ENCODE peak calls at places on chromosomes 6 and 20, in five cellular contexts. One of them, this sample, is unnamed. For H3K27me3 and H3K36me3, the result is how much of the 10 kb centered on the place peaks cover.

GRCh38 chr20:23024701-23025100 is 10.4 kb upstream of the SSTR4 start:
- DNase-seq in GM23338: no peak
- DNase-seq in IMR-90: peak
- DNase-seq in upper lobe of right lung: no peak
- DNase-seq in PC-3: no peak
- DNase-seq in this sample: no peak

GRCh38 chr6:113645576-113645970 is 211.6 kb upstream of the MARCKS start:
- DNase-seq in PC-3: peak
- DNase-seq in upper lobe of right lung: no peak
- DNase-seq in GM23338: no peak
- DNase-seq in IMR-90: peak
- DNase-seq in this sample: no peak

GRCh38 chr6:128597004-128597403 is 76.6 kb upstream of the PTPRK start:
- DNase-seq in PC-3: peak
- DNase-seq in GM23338: no peak
- DNase-seq in upper lobe of right lung: no peak
- DNase-seq in IMR-90: no peak
- DNase-seq in this sample: no peak

GRCh38 chr20:14991023-14991422 is 653.6 kb upstream of the FLRT3 start:
- DNase-seq in IMR-90: no peak
- DNase-seq in GM23338: no peak
- DNase-seq in upper lobe of right lung: no peak
- DNase-seq in PC-3: no peak
- DNase-seq in this sample: no peak

GRCh38 chr6:90257486-90257738 is 39.2 kb downstream of the BACH2 start:
- DNase-seq in PC-3: no peak
- DNase-seq in upper lobe of right lung: no peak
- DNase-seq in GM23338: no peak
- DNase-seq in IMR-90: no peak
- DNase-seq in this sample: no peak

GRCh38 chr20:63855363-63856110 is 5.8 kb upstream of the ABHD16B start:
- DNase-seq in IMR-90: no peak
- DNase-seq in GM23338: peak
- DNase-seq in PC-3: no peak
- DNase-seq in upper lobe of right lung: no peak
- DNase-seq in this sample: peak

GRCh38 chr20:675453-676314 is at the start of gene SCRT2:
- DNase-seq in upper lobe of right lung: peak
- DNase-seq in GM23338: peak
- DNase-seq in PC-3: peak
- DNase-seq in IMR-90: peak
- DNase-seq in this sample: peak

GRCh38 chr6:105484238-105485161 is 81.6 kb upstream of the PREP start:
- DNase-seq in GM23338: peak
- DNase-seq in upper lobe of right lung: no peak
- DNase-seq in IMR-90: peak
- DNase-seq in PC-3: peak
- DNase-seq in this sample: peak

GRCh38 chr6:155325700-155326516 is 11.6 kb upstream of the TFB1M start:
- DNase-seq in GM23338: peak
- DNase-seq in PC-3: peak
- DNase-seq in IMR-90: no peak
- DNase-seq in upper lobe of right lung: no peak
- DNase-seq in this sample: no peak

GRCh38 chr6:81655696-81656095 is 96.8 kb downstream of the TENT5A start:
- DNase-seq in IMR-90: peak
- DNase-seq in GM23338: no peak
- DNase-seq in upper lobe of right lung: no peak
- DNase-seq in PC-3: no peak
- DNase-seq in this sample: no peak

GRCh38 chr6:45480697-45481415 is 103.1 kb upstream of the SUPT3H start:
- DNase-seq in PC-3: no peak
- DNase-seq in IMR-90: no peak
- DNase-seq in upper lobe of right lung: no peak
- DNase-seq in GM23338: no peak
- DNase-seq in this sample: no peak

GRCh38 chr6:1286972-1287600 is 24.8 kb upstream of the FOXQ1 start:
- DNase-seq in upper lobe of right lung: peak
- DNase-seq in GM23338: no peak
- DNase-seq in PC-3: peak
- DNase-seq in IMR-90: peak
- DNase-seq in this sample: no peak

GRCh38 chr6:53320964-53321363 is 27.8 kb downstream of the ELOVL5 start:
- DNase-seq in upper lobe of right lung: no peak
- DNase-seq in IMR-90: no peak
- DNase-seq in GM23338: no peak
- DNase-seq in PC-3: no peak
- DNase-seq in this sample: no peak

GRCh38 chr6:21026576-21027273 is 492.5 kb downstream of the CDKAL1 start:
- DNase-seq in upper lobe of right lung: no peak
- DNase-seq in PC-3: peak
- DNase-seq in IMR-90: peak
- DNase-seq in GM23338: no peak
- DNase-seq in this sample: no peak

GRCh38 chr6:39684790-39685485 is 40.3 kb downstream of the KIF6 start:
- DNase-seq in PC-3: no peak
- DNase-seq in upper lobe of right lung: no peak
- DNase-seq in GM23338: no peak
- DNase-seq in IMR-90: peak
- DNase-seq in this sample: no peak

GRCh38 chr6:13117561-13117960 is 210.8 kb downstream of the TBC1D7 start:
- DNase-seq in upper lobe of right lung: no peak
- DNase-seq in GM23338: no peak
- DNase-seq in IMR-90: no peak
- DNase-seq in PC-3: no peak
- DNase-seq in this sample: no peak

GRCh38 chr6:106510090-106510970 is 119.0 kb downstream of the RTN4IP1 start:
- DNase-seq in PC-3: peak
- DNase-seq in GM23338: peak
- DNase-seq in IMR-90: no peak
- DNase-seq in upper lobe of right lung: peak
- DNase-seq in this sample: peak

GRCh38 chr6:118712955-118713354 is 61.6 kb upstream of the CEP85L start:
- DNase-seq in PC-3: peak
- DNase-seq in upper lobe of right lung: no peak
- DNase-seq in IMR-90: peak
- DNase-seq in GM23338: no peak
- DNase-seq in this sample: no peak

GRCh38 chr6:53727748-53728147 is 62.2 kb upstream of the KLHL31 start:
- DNase-seq in IMR-90: peak
- DNase-seq in upper lobe of right lung: no peak
- DNase-seq in GM23338: no peak
- DNase-seq in PC-3: no peak
- DNase-seq in this sample: no peak

GRCh38 chr6:96721227-96721626 is 116.0 kb downstream of the GPR63 start:
- DNase-seq in GM23338: no peak
- DNase-seq in PC-3: no peak
- DNase-seq in IMR-90: no peak
- DNase-seq in upper lobe of right lung: no peak
- DNase-seq in this sample: no peak

GRCh38 chr20:44030394-44030793 is 115.7 kb downstream of the TOX2 start:
- DNase-seq in GM23338: no peak
- DNase-seq in PC-3: no peak
- DNase-seq in IMR-90: no peak
- DNase-seq in upper lobe of right lung: no peak
- DNase-seq in this sample: no peak

GRCh38 chr20:62984666-62985065 is 22.1 kb downstream of the BHLHE23 start:
- DNase-seq in GM23338: no peak
- DNase-seq in PC-3: no peak
- DNase-seq in upper lobe of right lung: no peak
- DNase-seq in IMR-90: no peak
- DNase-seq in this sample: no peak

GRCh38 chr20:44981736-44982406 is 15.6 kb downstream of the STK4 start:
- DNase-seq in IMR-90: no peak
- DNase-seq in upper lobe of right lung: no peak
- DNase-seq in PC-3: no peak
- DNase-seq in GM23338: no peak
- DNase-seq in this sample: no peak

DNA sequence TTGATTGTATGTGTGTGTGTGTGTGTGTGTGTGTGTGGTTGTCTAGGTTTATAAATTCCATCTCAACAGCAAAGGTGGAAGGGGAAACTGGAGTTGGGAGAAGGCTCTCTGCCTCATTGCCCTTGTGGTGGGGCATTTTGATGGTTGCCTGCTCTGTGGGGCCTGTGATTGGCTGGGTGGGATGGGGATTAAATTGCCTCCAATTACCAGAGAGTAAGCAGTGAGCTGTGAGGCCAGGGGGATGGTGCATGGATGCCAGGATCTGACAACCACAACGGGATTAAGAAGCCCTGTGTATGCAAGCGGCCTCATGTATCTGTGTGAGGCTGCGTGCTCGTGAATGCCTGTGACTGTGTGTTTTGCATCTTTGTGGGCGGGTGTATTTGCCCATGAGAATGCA is 46.1 kb downstream of the CD40 start:
- DNase-seq in PC-3: no peak
- DNase-seq in upper lobe of right lung: no peak
- DNase-seq in IMR-90: no peak
- DNase-seq in GM23338: no peak
- DNase-seq in this sample: peak
- H3K27me3 ChIP-seq in PC-3: half or more
- H3K27me3 ChIP-seq in upper lobe of right lung: under half
- H3K27me3 ChIP-seq in IMR-90: under half
- H3K27me3 ChIP-seq in GM23338: under half
- H3K27me3 ChIP-seq in this sample: under half

GRCh38 chr6:6686748-6687601 is 98.5 kb downstream of the LY86 start:
- DNase-seq in upper lobe of right lung: peak
- DNase-seq in GM23338: peak
- DNase-seq in IMR-90: no peak
- DNase-seq in PC-3: peak
- DNase-seq in this sample: peak
- H3K36me3 ChIP-seq in upper lobe of right lung: under half
- H3K36me3 ChIP-seq in GM23338: under half
- H3K36me3 ChIP-seq in IMR-90: under half
- H3K36me3 ChIP-seq in PC-3: under half
- H3K36me3 ChIP-seq in this sample: under half

DNA sequence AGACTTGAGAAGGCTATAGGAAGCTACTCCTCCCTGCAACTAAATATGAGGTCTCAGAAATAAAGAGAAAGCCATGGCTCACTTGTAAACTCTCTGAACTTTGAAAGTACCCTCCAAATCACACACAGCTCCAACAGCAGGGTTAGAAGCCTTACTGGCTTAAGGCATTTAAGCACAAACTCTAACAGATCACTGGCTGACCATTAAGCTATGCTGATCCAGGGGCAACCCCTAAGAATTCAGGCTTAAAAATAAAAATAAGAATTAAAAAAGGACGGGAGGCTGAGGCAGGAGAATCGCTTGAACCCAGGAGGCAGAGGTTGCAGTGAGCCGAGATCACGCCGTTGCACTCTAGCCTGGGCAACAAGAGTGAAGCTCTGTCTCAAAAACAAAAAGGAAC is 21.8 kb downstream of the HLA-E start:
- DNase-seq in upper lobe of right lung: no peak
- DNase-seq in GM23338: no peak
- DNase-seq in PC-3: no peak
- DNase-seq in IMR-90: no peak
- DNase-seq in this sample: no peak
- H3K27me3 ChIP-seq in upper lobe of right lung: under half
- H3K27me3 ChIP-seq in GM23338: under half
- H3K27me3 ChIP-seq in PC-3: under half
- H3K27me3 ChIP-seq in IMR-90: under half
- H3K27me3 ChIP-seq in this sample: under half

DNA sequence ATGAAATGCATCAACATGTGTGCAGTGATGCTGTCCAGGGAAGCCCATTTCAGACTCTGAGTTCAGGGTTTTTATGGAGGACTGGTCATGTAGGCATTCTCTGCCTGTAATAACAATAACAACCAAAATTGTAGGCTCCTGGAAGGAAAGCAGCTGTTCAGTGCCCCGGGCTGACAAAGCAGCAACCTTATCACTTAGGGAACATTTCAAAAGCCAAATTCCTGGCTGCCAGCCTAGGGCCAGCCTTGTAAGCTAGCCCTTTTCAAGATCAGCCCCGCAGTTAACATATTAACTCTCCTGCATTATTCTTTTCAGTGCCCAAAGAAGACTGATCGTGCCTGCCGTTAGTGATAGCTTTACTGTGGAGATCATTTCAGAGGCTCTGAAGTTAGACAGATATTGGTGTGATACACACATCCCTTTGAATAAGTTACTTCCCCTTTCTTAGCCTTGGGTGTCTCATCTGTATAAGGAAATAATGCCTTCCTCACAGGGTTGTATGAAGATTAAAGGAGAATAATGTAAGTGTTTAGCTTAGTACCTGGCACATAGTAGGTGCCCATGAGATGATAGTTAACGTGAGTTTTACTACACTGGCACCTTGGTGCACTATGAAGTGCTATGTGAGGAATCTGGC is 44.1 kb downstream of the CTNNBL1 start:
- DNase-seq in IMR-90: no peak
- DNase-seq in GM23338: no peak
- DNase-seq in upper lobe of right lung: no peak
- DNase-seq in PC-3: no peak
- DNase-seq in this sample: no peak
- H3K36me3 ChIP-seq in IMR-90: under half
- H3K36me3 ChIP-seq in GM23338: under half
- H3K36me3 ChIP-seq in upper lobe of right lung: half or more
- H3K36me3 ChIP-seq in PC-3: under half
- H3K36me3 ChIP-seq in this sample: under half